ENCODE peak calls at places on chromosome 22, in four cellular contexts. One of them, this sample, is unnamed.

GRCh38 chr22:44389926-44390925 is 77.5 kb upstream of the SHISAL1 start:
- DNase-seq in K562: no peak
- DNase-seq in HepG2: no peak
- DNase-seq in GM12878: no peak
- DNase-seq in this sample: no peak

GRCh38 chr22:36377022-36377631 is 10.6 kb downstream of the MYH9 start:
- DNase-seq in K562: no peak
- DNase-seq in HepG2: no peak
- DNase-seq in GM12878: no peak
- DNase-seq in this sample: no peak

GRCh38 chr22:23268139-23268712 is 87.9 kb downstream of the BCR start:
- DNase-seq in K562: peak; percentile 64
- DNase-seq in HepG2: no peak
- DNase-seq in GM12878: no peak
- DNase-seq in this sample: no peak

GRCh38 chr22:44147821-44148574 is 32.7 kb upstream of the PARVG start:
- DNase-seq in K562: no peak
- DNase-seq in HepG2: no peak
- DNase-seq in GM12878: no peak
- DNase-seq in this sample: no peak

GRCh38 chr22:38464992-38465672 is 2.8 kb upstream of the KDELR3 start:
- DNase-seq in K562: no peak
- DNase-seq in HepG2: no peak
- DNase-seq in GM12878: no peak
- DNase-seq in this sample: no peak

GRCh38 chr22:37896181-37896592 is 9.9 kb upstream of the MICALL1 start:
- DNase-seq in K562: no peak
- DNase-seq in HepG2: peak; percentile 90
- DNase-seq in GM12878: peak; percentile 60
- DNase-seq in this sample: no peak

GRCh38 chr22:42207918-42208317 is 62.5 kb downstream of the TCF20 start:
- DNase-seq in K562: no peak
- DNase-seq in HepG2: no peak
- DNase-seq in GM12878: no peak
- DNase-seq in this sample: no peak

GRCh38 chr22:27108425-27109114 is 451.2 kb downstream of the MIAT start:
- DNase-seq in K562: no peak
- DNase-seq in HepG2: no peak
- DNase-seq in GM12878: no peak
- DNase-seq in this sample: no peak

GRCh38 chr22:41915035-41915782 is at the start of gene SHISA8:
- DNase-seq in K562: no peak
- DNase-seq in HepG2: no peak
- DNase-seq in GM12878: no peak
- DNase-seq in this sample: peak; percentile 69

GRCh38 chr22:26196657-26197056 is 27.4 kb downstream of the SEZ6L start:
- DNase-seq in K562: no peak
- DNase-seq in HepG2: peak; percentile 87
- DNase-seq in GM12878: no peak
- DNase-seq in this sample: no peak

GRCh38 chr22:42069801-42070516 is 653 bp downstream of the NAGA start:
- DNase-seq in K562: no peak
- DNase-seq in HepG2: no peak
- DNase-seq in GM12878: no peak
- DNase-seq in this sample: peak; percentile 16

GRCh38 chr22:35349704-35350538 is 31.0 kb upstream of the HMOX1 start:
- DNase-seq in K562: no peak
- DNase-seq in HepG2: no peak
- DNase-seq in GM12878: no peak
- DNase-seq in this sample: no peak

GRCh38 chr22:29813563-29813962 is 24.5 kb downstream of the ASCC2 start:
- DNase-seq in K562: peak; percentile 68
- DNase-seq in HepG2: no peak
- DNase-seq in GM12878: no peak
- DNase-seq in this sample: peak; percentile 37

GRCh38 chr22:19422440-19423301 is 8.9 kb downstream of the HIRA start:
- DNase-seq in K562: no peak
- DNase-seq in HepG2: no peak
- DNase-seq in GM12878: no peak
- DNase-seq in this sample: no peak

GRCh38 chr22:46036558-46037408 is 59.8 kb upstream of the WNT7B start:
- DNase-seq in K562: peak; percentile 20
- DNase-seq in HepG2: peak; percentile 65
- DNase-seq in GM12878: no peak
- DNase-seq in this sample: peak; percentile 49

GRCh38 chr22:19643448-19644313 is 70.6 kb upstream of the SEPTIN5 start:
- DNase-seq in K562: peak; percentile 91
- DNase-seq in HepG2: no peak
- DNase-seq in GM12878: no peak
- DNase-seq in this sample: no peak

GRCh38 chr22:28141614-28142013 is 222.6 kb upstream of the PITPNB start:
- DNase-seq in K562: no peak
- DNase-seq in HepG2: no peak
- DNase-seq in GM12878: no peak
- DNase-seq in this sample: no peak

GRCh38 chr22:24985824-24986214 is 33.3 kb downstream of the KIAA1671 start:
- DNase-seq in K562: no peak
- DNase-seq in HepG2: peak; percentile 46
- DNase-seq in GM12878: no peak
- DNase-seq in this sample: no peak

GRCh38 chr22:37469416-37470086 is 16.6 kb downstream of the MFNG start:
- DNase-seq in K562: no peak
- DNase-seq in HepG2: no peak
- DNase-seq in GM12878: no peak
- DNase-seq in this sample: no peak

GRCh38 chr22:44975444-44976262 is 34.2 kb downstream of the PHF21B start:
- DNase-seq in K562: peak; percentile 91
- DNase-seq in HepG2: peak; percentile 66
- DNase-seq in GM12878: no peak
- DNase-seq in this sample: peak; percentile 96

GRCh38 chr22:45077286-45077685 is 67.5 kb upstream of the PHF21B start:
- DNase-seq in K562: no peak
- DNase-seq in HepG2: no peak
- DNase-seq in GM12878: no peak
- DNase-seq in this sample: no peak

GRCh38 chr22:39530692-39531331 is 1.7 kb downstream of the RPS19BP1 start:
- DNase-seq in K562: peak; percentile 51
- DNase-seq in HepG2: peak; percentile 57
- DNase-seq in GM12878: no peak
- DNase-seq in this sample: peak; percentile 46

GRCh38 chr22:45334068-45334467 is 24.3 kb downstream of the FAM118A start:
- DNase-seq in K562: no peak
- DNase-seq in HepG2: no peak
- DNase-seq in GM12878: no peak
- DNase-seq in this sample: no peak

GRCh38 chr22:19604711-19605268 is 80.6 kb upstream of the CLDN5 start:
- DNase-seq in K562: peak; percentile 74
- DNase-seq in HepG2: peak; percentile 27
- DNase-seq in GM12878: no peak
- DNase-seq in this sample: peak; percentile 9

GRCh38 chr22:36249160-36249559 is 3.8 kb upstream of the APOL1 start:
- DNase-seq in K562: no peak
- DNase-seq in HepG2: no peak
- DNase-seq in GM12878: no peak
- DNase-seq in this sample: no peak

GRCh38 chr22:21816787-21817496 is 50.5 kb downstream of the MAPK1 start:
- DNase-seq in K562: peak; percentile 73
- DNase-seq in HepG2: no peak
- DNase-seq in GM12878: peak; percentile 61
- DNase-seq in this sample: no peak

GRCh38 chr22:20021196-20022181 is 579 bp downstream of the TANGO2 start:
- DNase-seq in K562: peak; percentile 93
- DNase-seq in HepG2: peak; percentile 49
- DNase-seq in GM12878: no peak
- DNase-seq in this sample: no peak

GRCh38 chr22:32720924-32721323 is 80.6 kb upstream of the TIMP3 start:
- DNase-seq in K562: no peak
- DNase-seq in HepG2: peak; percentile 64
- DNase-seq in GM12878: no peak
- DNase-seq in this sample: no peak

GRCh38 chr22:19431641-19432091 is at the start of gene HIRA:
- DNase-seq in K562: peak; percentile 92
- DNase-seq in HepG2: peak; percentile 60
- DNase-seq in GM12878: no peak
- DNase-seq in this sample: peak; percentile 85

GRCh38 chr22:26174280-26174679 is 5.0 kb downstream of the SEZ6L start:
- DNase-seq in K562: no peak
- DNase-seq in HepG2: peak; percentile 23
- DNase-seq in GM12878: no peak
- DNase-seq in this sample: peak; percentile 44

GRCh38 chr22:45009881-45010531 is at the start of gene PHF21B:
- DNase-seq in K562: peak; percentile 75
- DNase-seq in HepG2: no peak
- DNase-seq in GM12878: no peak
- DNase-seq in this sample: peak; percentile 87

GRCh38 chr22:44889233-44889878 is 120.4 kb downstream of the PHF21B start:
- DNase-seq in K562: peak; percentile 66
- DNase-seq in HepG2: no peak
- DNase-seq in GM12878: no peak
- DNase-seq in this sample: peak; percentile 34

GRCh38 chr22:46969491-46969890 is 207.0 kb downstream of the TBC1D22A start:
- DNase-seq in K562: no peak
- DNase-seq in HepG2: no peak
- DNase-seq in GM12878: peak; percentile 69
- DNase-seq in this sample: no peak

GRCh38 chr22:34845391-34845790 is 220.6 kb upstream of the ISX start:
- DNase-seq in K562: no peak
- DNase-seq in HepG2: no peak
- DNase-seq in GM12878: no peak
- DNase-seq in this sample: no peak

GRCh38 chr22:35589071-35589735 is 27.9 kb downstream of the MB start:
- DNase-seq in K562: no peak
- DNase-seq in HepG2: no peak
- DNase-seq in GM12878: no peak
- DNase-seq in this sample: no peak

GRCh38 chr22:31579835-31580242 is 82.2 kb downstream of the PISD start:
- DNase-seq in K562: no peak
- DNase-seq in HepG2: peak; percentile 96
- DNase-seq in GM12878: no peak
- DNase-seq in this sample: no peak
- TF ChIP-seq TARDBP in K562: no peak
- TF ChIP-seq TARDBP in HepG2: peak; percentile 77
- TF ChIP-seq TARDBP in GM12878: no peak
- TF ChIP-seq TARDBP in this sample: no peak

DNA sequence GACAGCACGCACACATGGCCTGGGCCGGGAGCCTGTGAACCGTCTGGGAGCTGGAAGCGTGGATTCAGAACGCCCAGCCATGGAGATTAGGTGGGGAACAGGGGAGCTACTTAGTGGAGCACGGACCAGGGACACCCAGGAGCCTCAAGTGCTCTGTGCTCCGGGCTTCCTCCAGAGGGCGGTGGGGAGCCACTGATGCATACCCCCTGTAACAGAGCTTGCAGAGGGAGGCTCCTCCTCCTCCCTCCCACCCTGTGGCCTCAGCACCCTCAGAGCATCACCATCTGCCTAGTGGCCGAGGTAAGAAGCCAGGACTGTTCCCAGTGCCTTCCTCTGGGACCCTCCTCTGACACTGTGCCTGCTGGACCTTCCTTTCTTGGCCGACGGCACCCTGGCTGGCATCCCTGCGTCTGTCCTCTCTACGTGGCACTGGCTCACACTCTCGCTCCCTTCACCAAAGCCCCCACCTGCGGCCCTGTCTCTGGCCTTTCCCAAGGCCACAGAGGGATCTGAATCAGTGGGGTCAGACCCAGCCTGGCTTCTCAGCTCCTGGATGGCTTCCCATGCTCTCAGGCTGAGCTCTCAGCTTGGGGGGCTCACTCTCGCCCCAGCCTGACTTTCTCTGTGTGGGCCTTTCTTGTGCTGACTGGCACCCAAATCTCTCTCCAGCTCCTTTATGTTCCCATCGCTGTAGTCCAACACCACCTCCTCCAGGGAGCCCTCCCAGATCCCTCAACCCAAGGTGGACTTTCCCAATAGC is 780.9 kb downstream of the BRD1 start:
- DNase-seq in K562: peak; percentile 65
- DNase-seq in HepG2: peak; percentile 50
- DNase-seq in GM12878: no peak
- DNase-seq in this sample: peak; percentile 42
- TF ChIP-seq TARDBP in K562: no peak
- TF ChIP-seq TARDBP in HepG2: no peak
- TF ChIP-seq TARDBP in GM12878: no peak
- TF ChIP-seq TARDBP in this sample: no peak

DNA sequence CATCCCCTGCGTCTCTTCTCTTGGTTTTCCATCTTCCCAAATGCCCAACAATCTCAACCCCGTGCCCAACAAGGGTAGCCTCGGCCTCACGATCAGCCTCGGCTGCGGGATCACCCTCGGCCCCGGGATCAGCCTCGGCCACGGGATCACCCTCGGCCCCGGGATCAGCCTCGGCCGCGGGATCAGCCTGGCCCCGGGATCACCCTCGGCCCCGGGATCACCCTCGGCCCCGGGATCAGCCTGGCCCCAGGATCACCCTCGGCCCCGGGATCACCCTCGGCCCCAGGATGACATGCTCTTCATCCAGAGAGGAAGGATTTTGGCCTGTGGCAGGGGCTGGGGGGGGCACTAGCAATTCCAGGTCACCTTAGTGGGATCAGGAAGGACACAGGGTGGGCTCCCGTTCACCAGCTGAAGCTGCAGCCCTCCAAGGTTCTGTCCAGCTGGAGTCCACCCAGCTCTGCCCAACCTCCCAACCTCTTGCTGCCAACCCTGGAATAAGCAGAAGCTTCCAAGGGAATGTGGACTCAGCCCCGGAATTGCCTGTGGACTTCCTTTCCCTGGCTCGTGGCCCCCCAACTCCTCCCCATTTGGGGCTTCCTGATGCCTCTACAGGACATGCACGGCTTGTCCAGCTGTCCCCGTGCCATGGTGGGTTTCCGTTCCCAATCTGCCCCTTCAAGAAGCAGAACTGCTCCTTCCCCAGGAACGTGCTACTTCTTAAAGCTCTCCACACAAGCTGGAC is 6.2 kb downstream of the ALG12 start:
- DNase-seq in K562: no peak
- DNase-seq in HepG2: no peak
- DNase-seq in GM12878: no peak
- DNase-seq in this sample: no peak
- TF ChIP-seq TARDBP in K562: no peak
- TF ChIP-seq TARDBP in HepG2: no peak
- TF ChIP-seq TARDBP in GM12878: no peak
- TF ChIP-seq TARDBP in this sample: no peak

GRCh38 chr22:30902496-30903357 is 65.8 kb downstream of the MORC2 start:
- DNase-seq in K562: peak; percentile 2
- DNase-seq in HepG2: no peak
- DNase-seq in GM12878: peak; percentile 40
- DNase-seq in this sample: no peak
- TF ChIP-seq TARDBP in K562: no peak
- TF ChIP-seq TARDBP in HepG2: no peak
- TF ChIP-seq TARDBP in GM12878: no peak
- TF ChIP-seq TARDBP in this sample: no peak

This sample was measured in HEK293T.